ENCODE peak calls at places on chromosomes 2 and 18, in nine cellular contexts. A, X, G, Q, N, W, S, J and U are unnamed samples.

GRCh38 chr2:183542593-183542992 is 418.4 kb downstream of the NUP35 start:
- DNase-seq in J (no peak), G (no peak), N (no peak), A (no peak), S (no peak), X (no peak), W (no peak), Q (peak; percentile 16), U (no peak)

GRCh38 chr2:16613475-16613874 is 52.2 kb downstream of the CYRIA start:
- DNase-seq in G (no peak), Q (no peak), S (no peak), W (peak; percentile 55), X (peak; percentile 23), A (no peak), N (no peak), J (no peak), U (no peak)

GRCh38 chr18:8776013-8776515 is 70.7 kb downstream of the MTCL1 start:
- DNase-seq in S (no peak), J (no peak), A (no peak), X (no peak), W (no peak), N (no peak), Q (no peak), G (no peak), U (no peak)

GRCh38 chr18:6728809-6729246 is 688 bp upstream of the ARHGAP28 start:
- DNase-seq in J (no peak), N (no peak), Q (no peak), W (no peak), G (no peak), X (no peak), A (no peak), S (no peak), U (no peak)

GRCh38 chr18:26405190-26405781 is 143.1 kb downstream of the KCTD1 start:
- DNase-seq in X (peak; percentile 58), J (peak; percentile 76), A (peak; percentile 46), W (peak; percentile 70), Q (no peak), S (no peak), N (peak; percentile 33), G (no peak), U (peak; percentile 52)

GRCh38 chr18:28884304-28884703 is 707.4 kb upstream of the CDH2 start:
- DNase-seq in J (no peak), S (no peak), Q (no peak), W (no peak), A (no peak), G (no peak), X (no peak), N (no peak), U (no peak)

GRCh38 chr2:221501210-221501882 is 70.8 kb downstream of the EPHA4 start:
- DNase-seq in W (peak; percentile 70), Q (no peak), S (no peak), G (no peak), X (peak; percentile 83), J (no peak), N (no peak), A (peak; percentile 17), U (no peak)

GRCh38 chr18:63994783-63995399 is 25.0 kb downstream of the SERPINB8 start:
- DNase-seq in X (peak; percentile 78), G (peak; percentile 31), A (peak; percentile 71), N (peak; percentile 19), S (no peak), W (peak; percentile 70), Q (peak; percentile 42), J (no peak), U (no peak)

GRCh38 chr2:43269706-43270105 is 43.3 kb upstream of the ZFP36L2 start:
- DNase-seq in A (no peak), Q (no peak), S (peak; percentile 82), X (peak; percentile 93), J (no peak), G (peak; percentile 51), W (peak; percentile 79), N (no peak), U (peak; percentile 43)

GRCh38 chr2:29322011-29322410 is 206.8 kb downstream of the CLIP4 start:
- DNase-seq in Q (no peak), G (no peak), S (no peak), W (peak; percentile 21), N (no peak), J (no peak), X (peak; percentile 75), A (peak; percentile 79), U (no peak)

GRCh38 chr2:236687296-236687955 is 117.8 kb downstream of the ACKR3 start:
- DNase-seq in G (no peak), A (no peak), W (no peak), N (no peak), J (no peak), X (peak; percentile 12), S (no peak), Q (no peak), U (no peak)

GRCh38 chr18:2683055-2683454 is 27.5 kb downstream of the SMCHD1 start:
- DNase-seq in G (no peak), A (no peak), J (no peak), X (peak; percentile 12), W (no peak), S (no peak), N (no peak), Q (no peak), U (no peak)

GRCh38 chr2:119482481-119483394 is 41.5 kb downstream of the SCTR start:
- DNase-seq in Q (no peak), A (no peak), X (peak; percentile 10), J (peak; percentile 69), S (peak; percentile 75), W (no peak), N (no peak), G (no peak), U (peak; percentile 48)

GRCh38 chr2:159139216-159139933 is 147.1 kb downstream of the WDSUB1 start:
- DNase-seq in G (no peak), J (no peak), N (no peak), S (no peak), X (peak; percentile 43), Q (no peak), A (no peak), W (peak; percentile 69), U (no peak)

GRCh38 chr2:168490916-168491605 is 35.0 kb downstream of the CERS6 start:
- DNase-seq in Q (no peak), S (no peak), X (peak; percentile 44), W (no peak), J (no peak), A (no peak), N (no peak), G (no peak), U (no peak)

GRCh38 chr2:135047295-135047694 is at the start of gene MAP3K19:
- DNase-seq in W (peak; percentile 4), A (no peak), G (no peak), Q (no peak), X (no peak), N (no peak), S (no peak), J (no peak), U (no peak)

DNA sequence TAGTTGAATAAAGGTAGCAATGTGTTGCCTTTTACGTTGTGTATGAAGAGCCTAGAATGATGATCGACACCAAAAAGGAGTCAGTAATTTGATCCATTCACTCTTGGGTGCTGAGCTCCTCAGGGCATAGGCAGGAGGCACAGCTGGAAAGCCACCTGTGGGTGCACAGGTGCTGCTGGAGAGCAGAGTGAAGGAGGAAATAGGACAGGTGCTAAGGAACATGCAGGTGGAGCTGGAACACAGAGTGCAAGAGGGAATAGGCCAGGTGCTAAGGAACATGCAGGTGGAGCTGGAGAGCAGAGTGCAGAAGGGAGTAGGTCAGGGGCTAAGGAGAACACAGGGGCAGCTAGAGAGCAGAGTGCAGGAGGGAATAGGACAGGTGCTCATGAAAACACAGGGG is 86.1 kb downstream of the SH3YL1 start:
- DNase-seq in S (no peak), Q (no peak), X (no peak), A (no peak), J (no peak), N (no peak), G (no peak), W (no peak), U (no peak)
- H3K4me3 ChIP-seq in S (no peak overlapping the region), Q (no peak overlapping the region), X (no peak overlapping the region), A (no peak overlapping the region), J (no peak overlapping the region), N (no peak overlapping the region), G (no peak overlapping the region), W (no peak overlapping the region), U (no peak overlapping the region)

DNA sequence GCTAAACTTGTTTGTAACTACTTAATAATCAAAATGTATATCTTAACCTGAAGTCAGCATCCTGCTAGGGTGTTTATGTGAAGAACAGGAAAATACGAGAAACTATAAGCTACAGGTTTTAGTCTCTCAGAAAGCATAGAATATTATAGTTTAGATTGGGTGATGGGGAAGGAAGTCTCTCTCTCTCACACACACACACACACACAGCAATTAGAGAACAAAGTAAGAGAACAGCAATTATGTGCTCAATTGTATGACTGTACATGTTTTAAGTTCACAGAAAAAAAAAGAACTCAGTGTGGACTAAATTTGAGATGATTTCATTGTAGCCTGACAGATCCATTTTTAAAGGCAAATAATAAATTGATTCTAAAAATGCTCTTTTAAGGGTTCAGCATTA is 94.3 kb upstream of the ZNF516 start:
- DNase-seq in A (no peak), X (no peak), J (no peak), N (no peak), S (no peak), G (no peak), W (no peak), Q (no peak), U (no peak)
- H3K4me3 ChIP-seq in A (no peak overlapping the region), X (peak overlapping the region; percentile 69), J (peak overlapping the region; percentile 57), N (peak overlapping the region; percentile 58), S (peak overlapping the region; percentile 43), G (no peak overlapping the region), W (no peak overlapping the region), Q (no peak overlapping the region), U (peak overlapping the region; percentile 50)

GRCh38 chr2:160667811-160668210 is 174.2 kb upstream of the RBMS1 start:
- DNase-seq in N (no peak), J (no peak), A (no peak), Q (no peak), S (no peak), X (no peak), G (no peak), W (no peak), U (no peak)

GRCh38 chr2:160664603-160665145 is 171.1 kb upstream of the RBMS1 start:
- DNase-seq in N (no peak), W (no peak), G (no peak), J (no peak), X (peak; percentile 21), Q (no peak), S (no peak), A (no peak), U (no peak)

GRCh38 chr2:160666019-160666676 is 172.5 kb upstream of the RBMS1 start:
- DNase-seq in S (no peak), W (peak; percentile 98), Q (no peak), J (no peak), G (no peak), X (peak; percentile 97), A (peak; percentile 74), N (no peak), U (no peak)

GRCh38 chr2:160670618-160671017 is 177.0 kb upstream of the RBMS1 start:
- DNase-seq in X (no peak), J (no peak), Q (no peak), S (no peak), A (no peak), W (no peak), G (no peak), N (no peak), U (no peak)

GRCh38 chr2:160666677-160667061 is 173.1 kb upstream of the RBMS1 start:
- DNase-seq in J (no peak), G (no peak), X (no peak), W (no peak), A (no peak), Q (no peak), S (no peak), N (no peak), U (no peak)
- H3K4me3 ChIP-seq in J (no peak overlapping the region), G (no peak overlapping the region), X (peak overlapping the region; percentile 52), W (peak overlapping the region; percentile 36), A (no peak overlapping the region), Q (no peak overlapping the region), S (no peak overlapping the region), N (peak overlapping the region; percentile 10), U (no peak overlapping the region)

GRCh38 chr18:55420977-55421611 is 166.9 kb downstream of the TCF4 start:
- DNase-seq in N (no peak), X (peak; percentile 20), A (no peak), Q (no peak), G (no peak), S (no peak), W (no peak), J (no peak), U (no peak)
- H3K4me3 ChIP-seq in N (peak overlapping the region; percentile 52), X (peak overlapping the region; percentile 79), A (peak overlapping the region; percentile 47), Q (no peak overlapping the region), G (no peak overlapping the region), S (peak overlapping the region; percentile 67), W (peak overlapping the region; percentile 54), J (no peak overlapping the region), U (peak overlapping the region; percentile 45)